ENCODE peak calls at places on chromosomes 12 and 14, in six cellular contexts. R is left ventricle myocardium inferior, T is H1, U is endothelial cell of umbilical vein, J is choroid plexus epithelial cell, M is right atrium auricular region. Z is an unnamed sample.

GRCh38 chr14:104967414-104968152 is 10.6 kb downstream of the AHNAK2 start:
- DNase-seq in R (peak), T (peak), U (peak), J (peak), M (peak), Z (peak)

GRCh38 chr12:2110127-2110526 is 57.3 kb downstream of the CACNA1C start:
- DNase-seq in R (no peak), T (no peak), U (no peak), J (no peak), M (no peak), Z (no peak)

GRCh38 chr12:57214398-57214781 is 2.2 kb upstream of the NXPH4 start:
- DNase-seq in R (peak), T (peak), U (peak), J (peak), M (no peak), Z (peak)

GRCh38 chr12:126760109-126760508 is 1506.9 kb upstream of the TMEM132C start:
- DNase-seq in R (no peak), T (no peak), U (no peak), J (no peak), M (no peak), Z (no peak)

GRCh38 chr12:32032205-32032810 is 73.1 kb downstream of the RESF1 start:
- DNase-seq in R (no peak), T (no peak), U (peak), J (peak), M (no peak), Z (peak)

GRCh38 chr12:6837370-6838060 is 3.2 kb upstream of the GNB3 start:
- DNase-seq in R (no peak), T (no peak), U (no peak), J (no peak), M (no peak), Z (no peak)

GRCh38 chr14:100386121-100386520 is 63.0 kb downstream of the SLC25A47 start:
- DNase-seq in R (no peak), T (no peak), U (peak), J (peak), M (no peak), Z (peak)

GRCh38 chr14:73663548-73664212 is 18.9 kb downstream of the DNAL1 start:
- DNase-seq in R (no peak), T (no peak), U (no peak), J (no peak), M (no peak), Z (no peak)

GRCh38 chr14:75905505-75905904 is 76.3 kb downstream of the TGFB3 start:
- DNase-seq in R (peak), T (no peak), U (peak), J (peak), M (peak), Z (peak)

GRCh38 chr12:69045430-69045829 is 112.5 kb upstream of the CPM start:
- DNase-seq in R (no peak), T (no peak), U (no peak), J (no peak), M (no peak), Z (no peak)

GRCh38 chr14:89291351-89291940 is 125.6 kb downstream of the FOXN3 start:
- DNase-seq in R (no peak), T (no peak), U (no peak), J (no peak), M (no peak), Z (no peak)

GRCh38 chr12:84038241-84038640 is 874.4 kb downstream of the SLC6A15 start:
- DNase-seq in R (no peak), T (no peak), U (no peak), J (no peak), M (no peak), Z (no peak)

GRCh38 chr14:91158091-91158790 is 44.4 kb downstream of the DGLUCY start:
- DNase-seq in R (peak), T (no peak), U (no peak), J (no peak), M (no peak), Z (no peak)

GRCh38 chr14:36524874-36525745 is 5.1 kb upstream of the NKX2-1 start:
- DNase-seq in R (no peak), T (peak), U (no peak), J (no peak), M (no peak), Z (no peak)

GRCh38 chr14:61258985-61259384 is 22.2 kb downstream of the TMEM30B start:
- DNase-seq in R (no peak), T (no peak), U (no peak), J (no peak), M (no peak), Z (peak)

GRCh38 chr14:81366259-81366658 is 33.9 kb downstream of the STON2 start:
- DNase-seq in R (no peak), T (no peak), U (no peak), J (no peak), M (no peak), Z (no peak)

GRCh38 chr12:78473136-78473535 is 391.4 kb upstream of the SYT1 start:
- DNase-seq in R (no peak), T (no peak), U (peak), J (peak), M (no peak), Z (peak)

GRCh38 chr12:81992461-81992860 is 233.3 kb upstream of the PPFIA2 start:
- DNase-seq in R (no peak), T (no peak), U (peak), J (peak), M (no peak), Z (no peak)

GRCh38 chr14:29016050-29016900 is 249.7 kb downstream of the FOXG1 start:
- DNase-seq in R (no peak), T (peak), U (peak), J (peak), M (no peak), Z (peak)

GRCh38 chr14:92914087-92914656 is 8.8 kb upstream of the CHGA start:
- DNase-seq in R (no peak), T (peak), U (peak), J (peak), M (no peak), Z (peak)

GRCh38 chr12:3265406-3265805 is 188.2 kb downstream of the TSPAN9 start:
- DNase-seq in R (no peak), T (no peak), U (no peak), J (no peak), M (no peak), Z (no peak)

GRCh38 chr14:104048758-104049496 is 36.6 kb upstream of the ASPG start:
- DNase-seq in R (no peak), T (no peak), U (no peak), J (peak), M (no peak), Z (no peak)

GRCh38 chr12:48681416-48681737 is 661 bp downstream of the KANSL2 start:
- DNase-seq in R (no peak), T (no peak), U (no peak), J (peak), M (no peak), Z (no peak)

DNA sequence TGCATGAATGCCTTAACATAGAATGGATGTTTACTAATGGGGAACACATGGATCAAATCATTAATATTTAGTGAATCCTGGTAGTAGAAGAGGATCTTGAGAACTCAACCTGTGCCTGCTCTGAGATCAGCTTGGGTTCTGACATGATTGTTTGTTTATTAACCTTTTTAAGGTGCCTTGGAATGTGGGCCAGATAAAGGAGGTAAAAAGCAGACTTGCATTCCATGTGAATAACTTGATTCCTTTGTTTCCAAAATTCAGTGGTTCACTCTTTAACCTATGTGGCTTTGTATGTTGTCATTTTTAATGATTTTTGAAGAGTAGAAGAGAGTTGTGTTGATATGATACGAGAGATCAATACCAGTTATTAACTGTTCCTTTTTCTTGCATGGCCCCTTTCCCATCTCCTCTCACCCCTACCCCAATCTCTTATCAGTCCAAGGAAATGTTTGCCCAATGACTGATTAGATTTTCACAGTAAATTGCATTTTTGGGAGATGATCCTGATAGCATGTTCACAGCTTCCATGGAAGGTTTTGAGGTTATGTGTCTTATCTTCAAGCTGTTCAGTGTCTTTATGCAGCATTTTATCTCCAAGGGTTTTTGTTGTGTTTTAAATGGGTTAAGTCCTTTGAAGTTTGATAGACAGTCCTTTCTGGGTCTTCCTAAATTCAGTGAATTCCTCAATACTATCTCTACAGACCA is 193.7 kb upstream of the FRMD6 start:
- DNase-seq in R (no peak), T (no peak), U (no peak), J (no peak), M (no peak), Z (no peak)
- H3K4me3 ChIP-seq in R (no peak), T (no peak), U (no peak), J (no peak), M (no peak), Z (no peak)

GRCh38 chr12:72136792-72137191 is 135.4 kb upstream of the TRHDE start:
- DNase-seq in R (no peak), T (no peak), U (no peak), J (no peak), M (no peak), Z (no peak)

GRCh38 chr12:72139411-72139810 is 132.8 kb upstream of the TRHDE start:
- DNase-seq in R (no peak), T (no peak), U (no peak), J (no peak), M (no peak), Z (no peak)

GRCh38 chr12:72134934-72135333 is 137.2 kb upstream of the TRHDE start:
- DNase-seq in R (no peak), T (no peak), U (no peak), J (no peak), M (no peak), Z (no peak)

DNA sequence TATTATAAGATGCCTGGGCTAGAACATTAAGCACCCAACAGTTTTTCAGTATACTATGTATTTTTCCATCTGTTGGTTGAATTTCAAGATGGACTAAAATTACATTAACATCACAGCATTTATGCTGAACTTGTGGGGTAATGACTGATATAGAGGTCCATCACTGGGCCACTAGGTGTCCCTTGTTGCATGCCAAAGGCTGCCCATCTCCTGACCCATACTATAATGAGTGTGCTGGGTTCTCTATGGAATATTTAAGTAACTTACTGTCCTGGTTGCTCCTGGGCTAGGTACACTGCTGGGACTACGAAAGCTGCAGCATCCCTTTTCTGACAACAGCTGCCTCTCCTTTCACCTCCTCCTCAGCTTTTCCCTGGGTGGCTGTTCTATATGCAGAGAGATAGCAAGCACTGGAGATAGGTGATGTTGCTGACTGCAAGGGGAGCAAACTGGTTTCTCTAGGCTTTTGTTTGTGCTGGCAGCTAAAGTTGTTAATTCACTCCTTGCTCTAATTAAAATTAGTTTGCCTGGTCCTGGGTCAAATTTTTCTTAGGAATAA is 138.6 kb upstream of the TRHDE start:
- DNase-seq in R (no peak), T (no peak), U (no peak), J (peak), M (no peak), Z (no peak)
- TF ChIP-seq CTCF in R (no peak), T (peak), U (no peak), J (peak), M (no peak), Z (no peak)

GRCh38 chr12:124713436-124714082 is 146.1 kb upstream of the NCOR2 start:
- DNase-seq in R (no peak), T (no peak), U (peak), J (peak), M (peak), Z (peak)
- H3K4me3 ChIP-seq in R (peak), T (no peak), U (peak), J (peak), M (no peak), Z (peak)

GRCh38 chr12:117857632-117858274 is 111.0 kb downstream of the KSR2 start:
- DNase-seq in R (no peak), T (peak), U (peak), J (peak), M (no peak), Z (peak)
- TF ChIP-seq CTCF in R (peak), T (peak), U (peak), J (peak), M (peak), Z (peak)

Z was measured in fibroblast of the aortic adventitia.